ENCODE peak calls at places on chromosomes 3 and 15, in five cellular contexts. G, S, E, C and H are unnamed samples.
A peak's percentile ranks its signal among the peaks of the same experiment; 100 is the strongest.

GRCh38 chr3:7682822-7683229 is 818.8 kb upstream of the LMCD1 start:
- DNase-seq in C (no peak), E (no peak), G (no peak), S (no peak), H (no peak)

GRCh38 chr15:61374848-61375247 is 145.7 kb upstream of the RORA start:
- DNase-seq in C (no peak), G (no peak), S (no peak), E (no peak), H (no peak)

GRCh38 chr3:142931222-142931621 is 32.3 kb downstream of the PAQR9 start:
- DNase-seq in S (no peak), E (no peak), C (no peak), G (peak; percentile 9), H (peak; percentile 30)

GRCh38 chr15:99584081-99584600 is 18.4 kb downstream of the MEF2A start:
- DNase-seq in E (no peak), G (no peak), S (no peak), C (no peak), H (no peak)

GRCh38 chr3:115040673-115041286 is 106.3 kb downstream of the ZBTB20 start:
- DNase-seq in E (no peak), C (no peak), S (no peak), G (peak; percentile 14), H (no peak)

GRCh38 chr3:186209810-186210752 is 101.2 kb upstream of the ETV5 start:
- DNase-seq in E (no peak), C (no peak), G (no peak), S (no peak), H (no peak)

GRCh38 chr15:57595011-57595866 is 3.5 kb downstream of the MYZAP start:
- DNase-seq in S (no peak), E (no peak), G (no peak), C (no peak), H (no peak)

GRCh38 chr3:9198805-9199386 is 50.5 kb downstream of the SRGAP3 start:
- DNase-seq in E (no peak), C (no peak), S (no peak), G (no peak), H (no peak)

GRCh38 chr3:44511238-44511567 is 33.7 kb upstream of the ZNF445 start:
- DNase-seq in G (no peak), S (no peak), E (no peak), C (no peak), H (no peak)

GRCh38 chr15:63323798-63324651 is 46.6 kb downstream of the APH1B start:
- DNase-seq in E (no peak), C (no peak), S (no peak), G (no peak), H (no peak)

GRCh38 chr15:67164401-67164791 is 90.1 kb downstream of the AAGAB start:
- DNase-seq in G (no peak), C (no peak), E (no peak), S (no peak), H (no peak)

GRCh38 chr3:14351617-14352001 is 50.8 kb upstream of the SLC6A6 start:
- DNase-seq in E (no peak), S (no peak), C (no peak), G (no peak), H (no peak)

GRCh38 chr3:53084310-53085001 is 38.6 kb upstream of the SFMBT1 start:
- DNase-seq in S (no peak), G (no peak), E (no peak), C (no peak), H (no peak)

GRCh38 chr15:81336568-81336967 is 12.6 kb upstream of the STARD5 start:
- DNase-seq in E (no peak), G (no peak), C (no peak), S (no peak), H (peak; percentile 22)

GRCh38 chr15:58462547-58462946 is 30.8 kb downstream of the LIPC start:
- DNase-seq in G (no peak), C (no peak), E (no peak), S (no peak), H (no peak)

GRCh38 chr3:61560452-61561373 is 658 bp upstream of the PTPRG start:
- DNase-seq in E (no peak), S (no peak), C (no peak), G (peak; percentile 30), H (peak; percentile 51)

GRCh38 chr15:76398702-76399101 is 62.1 kb downstream of the ISL2 start:
- DNase-seq in E (no peak), G (no peak), C (no peak), S (no peak), H (no peak)

GRCh38 chr15:22954798-22955543 is 25.2 kb downstream of the CYFIP1 start:
- DNase-seq in C (no peak), S (no peak), E (no peak), G (no peak), H (no peak)

GRCh38 chr3:123652346-123652984 is 67.6 kb upstream of the HACD2 start:
- DNase-seq in G (peak; percentile 13), C (no peak), E (no peak), S (no peak), H (peak; percentile 48)

GRCh38 chr3:51024121-51024520 is 349.4 kb downstream of the DOCK3 start:
- DNase-seq in C (no peak), G (no peak), S (no peak), E (no peak), H (no peak)

GRCh38 chr15:78264304-78265136 is at the start of gene DNAJA4:
- DNase-seq in G (peak; percentile 29), E (peak; percentile 62), S (no peak), C (peak; percentile 47), H (peak; percentile 48)

GRCh38 chr3:157494581-157495281 is 8.5 kb downstream of the VEPH1 start:
- DNase-seq in G (no peak), C (no peak), E (no peak), S (no peak), H (no peak)

GRCh38 chr3:25460751-25461150 is 32.7 kb downstream of the RARB start:
- DNase-seq in G (no peak), S (no peak), E (no peak), C (no peak), H (peak; percentile 9)